ENCODE peak calls at places on chromosomes 2 and 18, in eight cellular contexts. One of them, this sample, is unnamed.

GRCh38 chr2:114729025-114729424 is 286.6 kb downstream of the DPP10 start:
- DNase-seq in heart left ventricle: no peak
- DNase-seq in breast epithelium: no peak
- DNase-seq in uterus: no peak
- DNase-seq in IMR-90: no peak
- DNase-seq in body of pancreas: no peak
- DNase-seq in sigmoid colon: no peak
- DNase-seq in ovary: no peak
- DNase-seq in this sample: no peak

GRCh38 chr2:64679673-64680425 is 26.1 kb upstream of the SERTAD2 start:
- DNase-seq in breast epithelium: no peak
- DNase-seq in ovary: no peak
- DNase-seq in heart left ventricle: no peak
- DNase-seq in uterus: no peak
- DNase-seq in IMR-90: no peak
- DNase-seq in body of pancreas: no peak
- DNase-seq in sigmoid colon: no peak
- DNase-seq in this sample: no peak

GRCh38 chr2:118668431-118669424 is 178.7 kb downstream of the EN1 start:
- DNase-seq in heart left ventricle: no peak
- DNase-seq in breast epithelium: no peak
- DNase-seq in sigmoid colon: no peak
- DNase-seq in uterus: no peak
- DNase-seq in ovary: no peak
- DNase-seq in body of pancreas: no peak
- DNase-seq in IMR-90: peak; percentile 95
- DNase-seq in this sample: no peak

GRCh38 chr2:38776531-38776930 is 1.5 kb upstream of the GEMIN6 start:
- DNase-seq in uterus: no peak
- DNase-seq in sigmoid colon: no peak
- DNase-seq in body of pancreas: no peak
- DNase-seq in IMR-90: no peak
- DNase-seq in breast epithelium: no peak
- DNase-seq in ovary: no peak
- DNase-seq in heart left ventricle: no peak
- DNase-seq in this sample: no peak

GRCh38 chr2:134777593-134777992 is 58.8 kb upstream of the TMEM163 start:
- DNase-seq in body of pancreas: no peak
- DNase-seq in breast epithelium: no peak
- DNase-seq in heart left ventricle: no peak
- DNase-seq in uterus: no peak
- DNase-seq in ovary: no peak
- DNase-seq in sigmoid colon: no peak
- DNase-seq in IMR-90: no peak
- DNase-seq in this sample: no peak

GRCh38 chr2:119429225-119430000 is 2.2 kb upstream of the TMEM37 start:
- DNase-seq in uterus: no peak
- DNase-seq in sigmoid colon: no peak
- DNase-seq in body of pancreas: no peak
- DNase-seq in breast epithelium: no peak
- DNase-seq in heart left ventricle: no peak
- DNase-seq in IMR-90: no peak
- DNase-seq in ovary: no peak
- DNase-seq in this sample: no peak

GRCh38 chr2:423479-423878 is 135.6 kb upstream of the ALKAL2 start:
- DNase-seq in IMR-90: no peak
- DNase-seq in body of pancreas: no peak
- DNase-seq in heart left ventricle: no peak
- DNase-seq in uterus: no peak
- DNase-seq in breast epithelium: peak; percentile 45
- DNase-seq in ovary: no peak
- DNase-seq in sigmoid colon: no peak
- DNase-seq in this sample: no peak

GRCh38 chr2:86201951-86202692 is 2.9 kb downstream of the MRPL35 start:
- DNase-seq in uterus: no peak
- DNase-seq in ovary: no peak
- DNase-seq in IMR-90: no peak
- DNase-seq in heart left ventricle: no peak
- DNase-seq in body of pancreas: no peak
- DNase-seq in breast epithelium: no peak
- DNase-seq in sigmoid colon: no peak
- DNase-seq in this sample: no peak

GRCh38 chr18:7367336-7367735 is 136.4 kb downstream of the LRRC30 start:
- DNase-seq in body of pancreas: no peak
- DNase-seq in heart left ventricle: no peak
- DNase-seq in IMR-90: no peak
- DNase-seq in sigmoid colon: no peak
- DNase-seq in ovary: no peak
- DNase-seq in uterus: no peak
- DNase-seq in breast epithelium: no peak
- DNase-seq in this sample: no peak

GRCh38 chr2:226836548-226836885 is 663 bp downstream of the RHBDD1 start:
- DNase-seq in heart left ventricle: no peak
- DNase-seq in IMR-90: no peak
- DNase-seq in breast epithelium: no peak
- DNase-seq in ovary: no peak
- DNase-seq in uterus: no peak
- DNase-seq in body of pancreas: no peak
- DNase-seq in sigmoid colon: no peak
- DNase-seq in this sample: no peak

GRCh38 chr2:226838758-226839555 is 3.1 kb downstream of the RHBDD1 start:
- DNase-seq in breast epithelium: no peak
- DNase-seq in sigmoid colon: no peak
- DNase-seq in body of pancreas: no peak
- DNase-seq in heart left ventricle: no peak
- DNase-seq in IMR-90: no peak
- DNase-seq in uterus: no peak
- DNase-seq in ovary: no peak
- DNase-seq in this sample: no peak

GRCh38 chr2:226837787-226838603 is 2.1 kb downstream of the RHBDD1 start:
- DNase-seq in heart left ventricle: no peak
- DNase-seq in sigmoid colon: no peak
- DNase-seq in body of pancreas: no peak
- DNase-seq in breast epithelium: no peak
- DNase-seq in ovary: no peak
- DNase-seq in IMR-90: no peak
- DNase-seq in uterus: no peak
- DNase-seq in this sample: no peak

GRCh38 chr2:226835796-226836547 is at the start of gene RHBDD1:
- DNase-seq in heart left ventricle: peak; percentile 97
- DNase-seq in IMR-90: peak; percentile 95
- DNase-seq in ovary: peak; percentile 92
- DNase-seq in sigmoid colon: peak; percentile 97
- DNase-seq in uterus: peak; percentile 93
- DNase-seq in body of pancreas: peak; percentile 95
- DNase-seq in breast epithelium: peak; percentile 86
- DNase-seq in this sample: peak; percentile 89

DNA sequence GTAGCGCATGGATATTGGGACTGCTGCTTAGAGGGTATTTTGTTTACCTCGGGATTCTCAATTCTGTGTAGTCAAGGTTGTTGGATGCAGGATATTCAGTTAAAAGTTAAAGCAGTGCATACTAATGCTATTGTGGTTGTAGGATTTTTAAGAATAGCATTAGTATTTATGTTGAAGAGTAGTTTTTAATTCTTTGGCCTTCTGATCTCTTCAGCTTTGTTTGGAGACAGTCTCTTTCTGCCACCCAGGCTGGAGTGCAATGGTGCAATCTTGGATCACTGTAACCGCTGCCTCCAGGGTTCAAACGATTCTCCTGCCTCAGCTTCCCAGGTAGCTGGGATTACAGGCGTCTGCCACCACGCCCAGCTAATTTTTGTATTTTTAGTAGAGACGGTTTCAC is 1.5 kb downstream of the RHBDD1 start:
- DNase-seq in sigmoid colon: no peak
- DNase-seq in uterus: no peak
- DNase-seq in IMR-90: no peak
- DNase-seq in heart left ventricle: no peak
- DNase-seq in ovary: no peak
- DNase-seq in breast epithelium: no peak
- DNase-seq in body of pancreas: no peak
- DNase-seq in this sample: no peak
- TF ChIP-seq POLR2A in sigmoid colon: no peak
- TF ChIP-seq POLR2A in uterus: no peak
- TF ChIP-seq POLR2A in IMR-90: no peak
- TF ChIP-seq POLR2A in heart left ventricle: no peak
- TF ChIP-seq POLR2A in ovary: no peak
- TF ChIP-seq POLR2A in breast epithelium: no peak
- TF ChIP-seq POLR2A in body of pancreas: no peak
- TF ChIP-seq POLR2A in this sample: no peak

DNA sequence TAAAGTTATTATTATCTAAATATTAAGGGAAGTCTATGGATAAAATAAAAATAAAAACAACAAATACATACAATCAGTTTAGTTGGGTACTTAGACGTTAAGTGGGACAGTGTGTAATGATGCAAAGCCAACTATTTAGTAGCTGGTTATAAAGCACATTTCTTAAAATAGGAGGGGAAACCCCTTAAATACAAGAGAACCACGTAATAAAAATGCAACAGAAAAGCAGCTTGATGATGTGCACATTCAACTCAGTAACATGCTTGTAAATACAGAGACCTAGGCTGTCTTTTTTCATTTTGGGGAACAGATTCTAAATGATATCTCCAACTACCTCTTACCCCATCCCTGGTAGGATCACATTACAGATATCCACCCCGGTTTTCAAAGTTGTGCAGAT is 134.3 kb upstream of the AQP4 start:
- DNase-seq in sigmoid colon: no peak
- DNase-seq in body of pancreas: no peak
- DNase-seq in IMR-90: no peak
- DNase-seq in heart left ventricle: no peak
- DNase-seq in breast epithelium: no peak
- DNase-seq in ovary: no peak
- DNase-seq in uterus: no peak
- DNase-seq in this sample: no peak
- H3K27ac ChIP-seq in sigmoid colon: no peak overlapping the region
- H3K27ac ChIP-seq in body of pancreas: no peak overlapping the region
- H3K27ac ChIP-seq in IMR-90: no peak overlapping the region
- H3K27ac ChIP-seq in heart left ventricle: no peak overlapping the region
- H3K27ac ChIP-seq in breast epithelium: no peak overlapping the region
- H3K27ac ChIP-seq in ovary: no peak overlapping the region
- H3K27ac ChIP-seq in uterus: no peak overlapping the region
- H3K27ac ChIP-seq in this sample: no peak overlapping the region

GRCh38 chr2:189798312-189799029 is 14.2 kb downstream of the PMS1 start:
- DNase-seq in heart left ventricle: no peak
- DNase-seq in IMR-90: peak; percentile 74
- DNase-seq in uterus: no peak
- DNase-seq in breast epithelium: no peak
- DNase-seq in sigmoid colon: no peak
- DNase-seq in body of pancreas: peak; percentile 13
- DNase-seq in ovary: no peak
- DNase-seq in this sample: no peak
- TF ChIP-seq CTCF in heart left ventricle: peak; percentile 50
- TF ChIP-seq CTCF in IMR-90: peak; percentile 70
- TF ChIP-seq CTCF in uterus: peak; percentile 21
- TF ChIP-seq CTCF in breast epithelium: no peak
- TF ChIP-seq CTCF in sigmoid colon: no peak
- TF ChIP-seq CTCF in body of pancreas: no peak
- TF ChIP-seq CTCF in ovary: no peak
- TF ChIP-seq CTCF in this sample: peak; percentile 40

GRCh38 chr2:14501061-14501460 is 131.5 kb upstream of the LRATD1 start:
- DNase-seq in breast epithelium: no peak
- DNase-seq in ovary: no peak
- DNase-seq in sigmoid colon: no peak
- DNase-seq in IMR-90: no peak
- DNase-seq in body of pancreas: no peak
- DNase-seq in uterus: no peak
- DNase-seq in heart left ventricle: no peak
- DNase-seq in this sample: no peak
- TF ChIP-seq POLR2A in breast epithelium: no peak
- TF ChIP-seq POLR2A in ovary: no peak
- TF ChIP-seq POLR2A in sigmoid colon: no peak
- TF ChIP-seq POLR2A in IMR-90: no peak
- TF ChIP-seq POLR2A in body of pancreas: no peak
- TF ChIP-seq POLR2A in uterus: no peak
- TF ChIP-seq POLR2A in heart left ventricle: no peak
- TF ChIP-seq POLR2A in this sample: no peak

DNA sequence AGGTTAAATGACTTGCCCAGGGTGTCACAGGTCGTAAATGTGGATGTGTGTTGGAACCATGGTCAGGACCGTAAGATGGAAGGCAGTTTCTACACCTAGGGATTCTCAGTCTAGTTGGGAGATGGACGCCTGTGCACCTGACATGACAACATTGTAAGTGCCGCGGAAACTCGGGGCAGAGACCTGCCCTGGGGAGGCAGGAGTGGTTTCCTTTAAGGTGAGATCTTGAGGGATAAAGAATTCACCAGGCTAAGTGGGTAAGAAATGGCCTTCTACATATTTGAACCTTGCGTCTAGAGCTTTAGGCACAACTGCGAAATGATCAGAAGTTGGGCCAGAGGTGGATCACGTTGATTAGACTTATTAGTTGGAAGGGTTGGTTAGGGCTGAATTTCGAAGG is 1.6 kb downstream of the DGKD start:
- DNase-seq in breast epithelium: no peak
- DNase-seq in ovary: no peak
- DNase-seq in body of pancreas: no peak
- DNase-seq in sigmoid colon: no peak
- DNase-seq in heart left ventricle: no peak
- DNase-seq in uterus: no peak
- DNase-seq in IMR-90: no peak
- DNase-seq in this sample: no peak
- H3K27ac ChIP-seq in breast epithelium: peak overlapping the region; percentile 15
- H3K27ac ChIP-seq in ovary: no peak overlapping the region
- H3K27ac ChIP-seq in body of pancreas: no peak overlapping the region
- H3K27ac ChIP-seq in sigmoid colon: peak overlapping the region; percentile 44
- H3K27ac ChIP-seq in heart left ventricle: peak overlapping the region; percentile 26
- H3K27ac ChIP-seq in uterus: no peak overlapping the region
- H3K27ac ChIP-seq in IMR-90: no peak overlapping the region
- H3K27ac ChIP-seq in this sample: peak overlapping the region; percentile 62

GRCh38 chr2:139409212-139409611 is 629.0 kb upstream of the NXPH2 start:
- DNase-seq in uterus: no peak
- DNase-seq in heart left ventricle: no peak
- DNase-seq in breast epithelium: no peak
- DNase-seq in IMR-90: no peak
- DNase-seq in body of pancreas: no peak
- DNase-seq in ovary: no peak
- DNase-seq in sigmoid colon: no peak
- DNase-seq in this sample: no peak
- TF ChIP-seq CTCF in uterus: no peak
- TF ChIP-seq CTCF in heart left ventricle: no peak
- TF ChIP-seq CTCF in breast epithelium: no peak
- TF ChIP-seq CTCF in IMR-90: no peak
- TF ChIP-seq CTCF in body of pancreas: no peak
- TF ChIP-seq CTCF in ovary: no peak
- TF ChIP-seq CTCF in sigmoid colon: no peak
- TF ChIP-seq CTCF in this sample: no peak